ENCODE peak calls at places on chromosomes 3 and 15, in eight cellular contexts. One of them, this sample, is unnamed.

GRCh38 chr15:38559131-38559530 is 5.5 kb downstream of the RASGRP1 start:
- DNase-seq in hepatocyte: no peak
- DNase-seq in activated CD8-positive, alpha-beta memory T cell treated with anti-CD3 and anti-CD28 coated beads, Interleukin-2, amount 50 U/mL, for 4 hours: no peak
- DNase-seq in ACHN: no peak
- DNase-seq in stimulated activated CD4-positive, alpha-beta T cell treated with anti-CD3 and anti-CD28 coated beads, TNF-alpha, amount 100 ng/mL, for 1 hour: no peak
- DNase-seq in foreskin melanocyte: no peak
- DNase-seq in skeletal muscle cell: no peak
- DNase-seq in GM13976: no peak
- DNase-seq in this sample: no peak

GRCh38 chr3:168024537-168024941 is 71.2 kb downstream of the GOLIM4 start:
- DNase-seq in hepatocyte: no peak
- DNase-seq in activated CD8-positive, alpha-beta memory T cell treated with anti-CD3 and anti-CD28 coated beads, Interleukin-2, amount 50 U/mL, for 4 hours: no peak
- DNase-seq in ACHN: no peak
- DNase-seq in stimulated activated CD4-positive, alpha-beta T cell treated with anti-CD3 and anti-CD28 coated beads, TNF-alpha, amount 100 ng/mL, for 1 hour: no peak
- DNase-seq in foreskin melanocyte: peak
- DNase-seq in skeletal muscle cell: peak
- DNase-seq in GM13976: no peak
- DNase-seq in this sample: no peak

GRCh38 chr15:60674704-60675405 is 195.9 kb upstream of the ICE2 start:
- DNase-seq in hepatocyte: no peak
- DNase-seq in activated CD8-positive, alpha-beta memory T cell treated with anti-CD3 and anti-CD28 coated beads, Interleukin-2, amount 50 U/mL, for 4 hours: no peak
- DNase-seq in ACHN: no peak
- DNase-seq in stimulated activated CD4-positive, alpha-beta T cell treated with anti-CD3 and anti-CD28 coated beads, TNF-alpha, amount 100 ng/mL, for 1 hour: no peak
- DNase-seq in foreskin melanocyte: no peak
- DNase-seq in skeletal muscle cell: no peak
- DNase-seq in GM13976: no peak
- DNase-seq in this sample: no peak

GRCh38 chr15:29437888-29438713 is 168.5 kb upstream of the NSMCE3 start:
- DNase-seq in hepatocyte: no peak
- DNase-seq in activated CD8-positive, alpha-beta memory T cell treated with anti-CD3 and anti-CD28 coated beads, Interleukin-2, amount 50 U/mL, for 4 hours: no peak
- DNase-seq in ACHN: no peak
- DNase-seq in stimulated activated CD4-positive, alpha-beta T cell treated with anti-CD3 and anti-CD28 coated beads, TNF-alpha, amount 100 ng/mL, for 1 hour: no peak
- DNase-seq in foreskin melanocyte: no peak
- DNase-seq in skeletal muscle cell: no peak
- DNase-seq in GM13976: no peak
- DNase-seq in this sample: no peak

GRCh38 chr3:151960956-151961580 is 87.6 kb downstream of the SUCNR1 start:
- DNase-seq in hepatocyte: peak
- DNase-seq in activated CD8-positive, alpha-beta memory T cell treated with anti-CD3 and anti-CD28 coated beads, Interleukin-2, amount 50 U/mL, for 4 hours: no peak
- DNase-seq in ACHN: no peak
- DNase-seq in stimulated activated CD4-positive, alpha-beta T cell treated with anti-CD3 and anti-CD28 coated beads, TNF-alpha, amount 100 ng/mL, for 1 hour: no peak
- DNase-seq in foreskin melanocyte: no peak
- DNase-seq in skeletal muscle cell: no peak
- DNase-seq in GM13976: no peak
- DNase-seq in this sample: no peak

GRCh38 chr15:68423359-68424028 is 8.5 kb downstream of the ITGA11 start:
- DNase-seq in hepatocyte: no peak
- DNase-seq in activated CD8-positive, alpha-beta memory T cell treated with anti-CD3 and anti-CD28 coated beads, Interleukin-2, amount 50 U/mL, for 4 hours: no peak
- DNase-seq in ACHN: no peak
- DNase-seq in stimulated activated CD4-positive, alpha-beta T cell treated with anti-CD3 and anti-CD28 coated beads, TNF-alpha, amount 100 ng/mL, for 1 hour: no peak
- DNase-seq in foreskin melanocyte: no peak
- DNase-seq in skeletal muscle cell: no peak
- DNase-seq in GM13976: no peak
- DNase-seq in this sample: no peak

GRCh38 chr15:72184165-72184811 is 13.3 kb downstream of the GRAMD2A start:
- DNase-seq in hepatocyte: peak
- DNase-seq in activated CD8-positive, alpha-beta memory T cell treated with anti-CD3 and anti-CD28 coated beads, Interleukin-2, amount 50 U/mL, for 4 hours: no peak
- DNase-seq in ACHN: peak
- DNase-seq in stimulated activated CD4-positive, alpha-beta T cell treated with anti-CD3 and anti-CD28 coated beads, TNF-alpha, amount 100 ng/mL, for 1 hour: no peak
- DNase-seq in foreskin melanocyte: no peak
- DNase-seq in skeletal muscle cell: no peak
- DNase-seq in GM13976: no peak
- DNase-seq in this sample: peak

GRCh38 chr15:79475312-79475711 is 43.2 kb downstream of the MINAR1 start:
- DNase-seq in hepatocyte: no peak
- DNase-seq in activated CD8-positive, alpha-beta memory T cell treated with anti-CD3 and anti-CD28 coated beads, Interleukin-2, amount 50 U/mL, for 4 hours: no peak
- DNase-seq in ACHN: no peak
- DNase-seq in stimulated activated CD4-positive, alpha-beta T cell treated with anti-CD3 and anti-CD28 coated beads, TNF-alpha, amount 100 ng/mL, for 1 hour: no peak
- DNase-seq in foreskin melanocyte: peak
- DNase-seq in skeletal muscle cell: peak
- DNase-seq in GM13976: no peak
- DNase-seq in this sample: no peak

GRCh38 chr3:117630885-117631284 is 921.3 kb downstream of the TUSC7 start:
- DNase-seq in hepatocyte: no peak
- DNase-seq in activated CD8-positive, alpha-beta memory T cell treated with anti-CD3 and anti-CD28 coated beads, Interleukin-2, amount 50 U/mL, for 4 hours: no peak
- DNase-seq in ACHN: no peak
- DNase-seq in stimulated activated CD4-positive, alpha-beta T cell treated with anti-CD3 and anti-CD28 coated beads, TNF-alpha, amount 100 ng/mL, for 1 hour: no peak
- DNase-seq in foreskin melanocyte: no peak
- DNase-seq in skeletal muscle cell: no peak
- DNase-seq in GM13976: no peak
- DNase-seq in this sample: no peak

GRCh38 chr3:24780992-24781391 is 286.3 kb upstream of the THRB start:
- DNase-seq in hepatocyte: no peak
- DNase-seq in activated CD8-positive, alpha-beta memory T cell treated with anti-CD3 and anti-CD28 coated beads, Interleukin-2, amount 50 U/mL, for 4 hours: no peak
- DNase-seq in ACHN: no peak
- DNase-seq in stimulated activated CD4-positive, alpha-beta T cell treated with anti-CD3 and anti-CD28 coated beads, TNF-alpha, amount 100 ng/mL, for 1 hour: no peak
- DNase-seq in foreskin melanocyte: no peak
- DNase-seq in skeletal muscle cell: no peak
- DNase-seq in GM13976: no peak
- DNase-seq in this sample: no peak

GRCh38 chr15:101500865-101501551 is 11.5 kb upstream of the PCSK6 start:
- DNase-seq in hepatocyte: peak
- DNase-seq in activated CD8-positive, alpha-beta memory T cell treated with anti-CD3 and anti-CD28 coated beads, Interleukin-2, amount 50 U/mL, for 4 hours: no peak
- DNase-seq in ACHN: no peak
- DNase-seq in stimulated activated CD4-positive, alpha-beta T cell treated with anti-CD3 and anti-CD28 coated beads, TNF-alpha, amount 100 ng/mL, for 1 hour: no peak
- DNase-seq in foreskin melanocyte: no peak
- DNase-seq in skeletal muscle cell: no peak
- DNase-seq in GM13976: peak
- DNase-seq in this sample: no peak

GRCh38 chr3:52022323-52023100 is 26.8 kb upstream of the RPL29 start:
- DNase-seq in hepatocyte: no peak
- DNase-seq in activated CD8-positive, alpha-beta memory T cell treated with anti-CD3 and anti-CD28 coated beads, Interleukin-2, amount 50 U/mL, for 4 hours: no peak
- DNase-seq in ACHN: no peak
- DNase-seq in stimulated activated CD4-positive, alpha-beta T cell treated with anti-CD3 and anti-CD28 coated beads, TNF-alpha, amount 100 ng/mL, for 1 hour: no peak
- DNase-seq in foreskin melanocyte: no peak
- DNase-seq in skeletal muscle cell: no peak
- DNase-seq in GM13976: no peak
- DNase-seq in this sample: peak

GRCh38 chr3:150049317-150049716 is 78.6 kb upstream of the PFN2 start:
- DNase-seq in hepatocyte: no peak
- DNase-seq in activated CD8-positive, alpha-beta memory T cell treated with anti-CD3 and anti-CD28 coated beads, Interleukin-2, amount 50 U/mL, for 4 hours: no peak
- DNase-seq in ACHN: no peak
- DNase-seq in stimulated activated CD4-positive, alpha-beta T cell treated with anti-CD3 and anti-CD28 coated beads, TNF-alpha, amount 100 ng/mL, for 1 hour: no peak
- DNase-seq in foreskin melanocyte: no peak
- DNase-seq in skeletal muscle cell: no peak
- DNase-seq in GM13976: no peak
- DNase-seq in this sample: no peak

GRCh38 chr3:27591811-27592210 is 107.6 kb upstream of the SLC4A7 start:
- DNase-seq in hepatocyte: no peak
- DNase-seq in activated CD8-positive, alpha-beta memory T cell treated with anti-CD3 and anti-CD28 coated beads, Interleukin-2, amount 50 U/mL, for 4 hours: no peak
- DNase-seq in ACHN: no peak
- DNase-seq in stimulated activated CD4-positive, alpha-beta T cell treated with anti-CD3 and anti-CD28 coated beads, TNF-alpha, amount 100 ng/mL, for 1 hour: no peak
- DNase-seq in foreskin melanocyte: peak
- DNase-seq in skeletal muscle cell: no peak
- DNase-seq in GM13976: no peak
- DNase-seq in this sample: no peak

GRCh38 chr3:103047640-103048370 is 613.0 kb downstream of the ZPLD1 start:
- DNase-seq in hepatocyte: no peak
- DNase-seq in activated CD8-positive, alpha-beta memory T cell treated with anti-CD3 and anti-CD28 coated beads, Interleukin-2, amount 50 U/mL, for 4 hours: no peak
- DNase-seq in ACHN: peak
- DNase-seq in stimulated activated CD4-positive, alpha-beta T cell treated with anti-CD3 and anti-CD28 coated beads, TNF-alpha, amount 100 ng/mL, for 1 hour: no peak
- DNase-seq in foreskin melanocyte: no peak
- DNase-seq in skeletal muscle cell: no peak
- DNase-seq in GM13976: no peak
- DNase-seq in this sample: no peak

GRCh38 chr3:126924458-126924857 is 58.5 kb upstream of the PLXNA1 start:
- DNase-seq in hepatocyte: no peak
- DNase-seq in activated CD8-positive, alpha-beta memory T cell treated with anti-CD3 and anti-CD28 coated beads, Interleukin-2, amount 50 U/mL, for 4 hours: no peak
- DNase-seq in ACHN: no peak
- DNase-seq in stimulated activated CD4-positive, alpha-beta T cell treated with anti-CD3 and anti-CD28 coated beads, TNF-alpha, amount 100 ng/mL, for 1 hour: no peak
- DNase-seq in foreskin melanocyte: no peak
- DNase-seq in skeletal muscle cell: no peak
- DNase-seq in GM13976: no peak
- DNase-seq in this sample: no peak

GRCh38 chr15:92958105-92958504 is 58.0 kb downstream of the CHD2 start:
- DNase-seq in hepatocyte: no peak
- DNase-seq in activated CD8-positive, alpha-beta memory T cell treated with anti-CD3 and anti-CD28 coated beads, Interleukin-2, amount 50 U/mL, for 4 hours: peak
- DNase-seq in ACHN: no peak
- DNase-seq in stimulated activated CD4-positive, alpha-beta T cell treated with anti-CD3 and anti-CD28 coated beads, TNF-alpha, amount 100 ng/mL, for 1 hour: no peak
- DNase-seq in foreskin melanocyte: no peak
- DNase-seq in skeletal muscle cell: no peak
- DNase-seq in GM13976: no peak
- DNase-seq in this sample: no peak

GRCh38 chr3:141878812-141879211 is 2.4 kb downstream of the ATP1B3 start:
- DNase-seq in hepatocyte: peak
- DNase-seq in activated CD8-positive, alpha-beta memory T cell treated with anti-CD3 and anti-CD28 coated beads, Interleukin-2, amount 50 U/mL, for 4 hours: no peak
- DNase-seq in ACHN: no peak
- DNase-seq in stimulated activated CD4-positive, alpha-beta T cell treated with anti-CD3 and anti-CD28 coated beads, TNF-alpha, amount 100 ng/mL, for 1 hour: no peak
- DNase-seq in foreskin melanocyte: no peak
- DNase-seq in skeletal muscle cell: peak
- DNase-seq in GM13976: no peak
- DNase-seq in this sample: no peak

GRCh38 chr3:17431004-17431403 is 311.4 kb downstream of the TBC1D5 start:
- DNase-seq in hepatocyte: peak
- DNase-seq in activated CD8-positive, alpha-beta memory T cell treated with anti-CD3 and anti-CD28 coated beads, Interleukin-2, amount 50 U/mL, for 4 hours: no peak
- DNase-seq in ACHN: peak
- DNase-seq in stimulated activated CD4-positive, alpha-beta T cell treated with anti-CD3 and anti-CD28 coated beads, TNF-alpha, amount 100 ng/mL, for 1 hour: no peak
- DNase-seq in foreskin melanocyte: no peak
- DNase-seq in skeletal muscle cell: no peak
- DNase-seq in GM13976: peak
- DNase-seq in this sample: no peak

GRCh38 chr3:152399374-152399773 is 130.6 kb downstream of the MBNL1 start:
- DNase-seq in hepatocyte: no peak
- DNase-seq in activated CD8-positive, alpha-beta memory T cell treated with anti-CD3 and anti-CD28 coated beads, Interleukin-2, amount 50 U/mL, for 4 hours: no peak
- DNase-seq in ACHN: no peak
- DNase-seq in stimulated activated CD4-positive, alpha-beta T cell treated with anti-CD3 and anti-CD28 coated beads, TNF-alpha, amount 100 ng/mL, for 1 hour: no peak
- DNase-seq in foreskin melanocyte: no peak
- DNase-seq in skeletal muscle cell: no peak
- DNase-seq in GM13976: no peak
- DNase-seq in this sample: no peak

GRCh38 chr15:70875001-70875782 is 17.0 kb downstream of the THAP10 start:
- DNase-seq in hepatocyte: peak
- DNase-seq in activated CD8-positive, alpha-beta memory T cell treated with anti-CD3 and anti-CD28 coated beads, Interleukin-2, amount 50 U/mL, for 4 hours: no peak
- DNase-seq in ACHN: peak
- DNase-seq in stimulated activated CD4-positive, alpha-beta T cell treated with anti-CD3 and anti-CD28 coated beads, TNF-alpha, amount 100 ng/mL, for 1 hour: no peak
- DNase-seq in foreskin melanocyte: no peak
- DNase-seq in skeletal muscle cell: no peak
- DNase-seq in GM13976: no peak
- DNase-seq in this sample: no peak

GRCh38 chr3:13103416-13104058 is 30.3 kb upstream of the IQSEC1 start:
- DNase-seq in hepatocyte: no peak
- DNase-seq in activated CD8-positive, alpha-beta memory T cell treated with anti-CD3 and anti-CD28 coated beads, Interleukin-2, amount 50 U/mL, for 4 hours: no peak
- DNase-seq in ACHN: no peak
- DNase-seq in stimulated activated CD4-positive, alpha-beta T cell treated with anti-CD3 and anti-CD28 coated beads, TNF-alpha, amount 100 ng/mL, for 1 hour: no peak
- DNase-seq in foreskin melanocyte: no peak
- DNase-seq in skeletal muscle cell: no peak
- DNase-seq in GM13976: no peak
- DNase-seq in this sample: peak

GRCh38 chr3:37498126-37499039 is 324.0 kb upstream of the LRRFIP2 start:
- DNase-seq in hepatocyte: no peak
- DNase-seq in activated CD8-positive, alpha-beta memory T cell treated with anti-CD3 and anti-CD28 coated beads, Interleukin-2, amount 50 U/mL, for 4 hours: no peak
- DNase-seq in ACHN: no peak
- DNase-seq in stimulated activated CD4-positive, alpha-beta T cell treated with anti-CD3 and anti-CD28 coated beads, TNF-alpha, amount 100 ng/mL, for 1 hour: no peak
- DNase-seq in foreskin melanocyte: no peak
- DNase-seq in skeletal muscle cell: no peak
- DNase-seq in GM13976: no peak
- DNase-seq in this sample: peak

GRCh38 chr3:4766716-4767499 is 212.3 kb upstream of the BHLHE40 start:
- DNase-seq in hepatocyte: no peak
- DNase-seq in activated CD8-positive, alpha-beta memory T cell treated with anti-CD3 and anti-CD28 coated beads, Interleukin-2, amount 50 U/mL, for 4 hours: no peak
- DNase-seq in ACHN: no peak
- DNase-seq in stimulated activated CD4-positive, alpha-beta T cell treated with anti-CD3 and anti-CD28 coated beads, TNF-alpha, amount 100 ng/mL, for 1 hour: no peak
- DNase-seq in foreskin melanocyte: no peak
- DNase-seq in skeletal muscle cell: no peak
- DNase-seq in GM13976: no peak
- DNase-seq in this sample: no peak

GRCh38 chr3:51957520-51958205 is 2.5 kb downstream of the GPR62 start:
- DNase-seq in hepatocyte: no peak
- DNase-seq in activated CD8-positive, alpha-beta memory T cell treated with anti-CD3 and anti-CD28 coated beads, Interleukin-2, amount 50 U/mL, for 4 hours: no peak
- DNase-seq in ACHN: no peak
- DNase-seq in stimulated activated CD4-positive, alpha-beta T cell treated with anti-CD3 and anti-CD28 coated beads, TNF-alpha, amount 100 ng/mL, for 1 hour: no peak
- DNase-seq in foreskin melanocyte: no peak
- DNase-seq in skeletal muscle cell: no peak
- DNase-seq in GM13976: no peak
- DNase-seq in this sample: peak

GRCh38 chr3:71299160-71299559 is 284.4 kb downstream of the FOXP1 start:
- DNase-seq in hepatocyte: no peak
- DNase-seq in activated CD8-positive, alpha-beta memory T cell treated with anti-CD3 and anti-CD28 coated beads, Interleukin-2, amount 50 U/mL, for 4 hours: peak
- DNase-seq in ACHN: no peak
- DNase-seq in stimulated activated CD4-positive, alpha-beta T cell treated with anti-CD3 and anti-CD28 coated beads, TNF-alpha, amount 100 ng/mL, for 1 hour: no peak
- DNase-seq in foreskin melanocyte: no peak
- DNase-seq in skeletal muscle cell: no peak
- DNase-seq in GM13976: no peak
- DNase-seq in this sample: no peak